ENCODE peak calls at places on chromosome 20, in four cellular contexts. B is stomach, F is HepG2, O is spleen. K is an unnamed sample.

GRCh38 chr20:54134445-54135220 is 39.2 kb downstream of the CYP24A1 start:
- DNase-seq in B (no peak), F (peak), O (no peak), K (peak)

GRCh38 chr20:46256293-46256692 is 52.0 kb downstream of the CDH22 start:
- DNase-seq in B (no peak), O (no peak), F (no peak), K (no peak)

GRCh38 chr20:11544029-11544678 is 373.5 kb upstream of the BTBD3 start:
- DNase-seq in O (no peak), F (peak), B (no peak), K (peak)

GRCh38 chr20:63908008-63908682 is 13.2 kb downstream of the DNAJC5 start:
- DNase-seq in B (peak), O (no peak), F (peak), K (no peak)

GRCh38 chr20:20710847-20711315 is 1.6 kb downstream of the RALGAPA2 start:
- DNase-seq in O (no peak), F (peak), B (peak), K (no peak)

GRCh38 chr20:8877294-8877693 is 191.6 kb upstream of the PLCB4 start:
- DNase-seq in B (no peak), O (no peak), F (no peak), K (no peak)

GRCh38 chr20:8654486-8654885 is 414.4 kb upstream of the PLCB4 start:
- DNase-seq in F (no peak), O (no peak), B (no peak), K (no peak)

GRCh38 chr20:44228465-44229258 is 18.1 kb upstream of the OSER1 start:
- DNase-seq in F (peak), B (no peak), O (no peak), K (no peak)

GRCh38 chr20:19885981-19886665 is 128.1 kb downstream of the RIN2 start:
- DNase-seq in O (no peak), F (peak), B (peak), K (no peak)

GRCh38 chr20:13852321-13852720 is 67.5 kb downstream of the NDUFAF5 start:
- DNase-seq in F (no peak), O (no peak), B (no peak), K (no peak)

GRCh38 chr20:60361761-60362410 is 403.7 kb downstream of the CDH26 start:
- DNase-seq in O (no peak), F (no peak), B (no peak), K (no peak)

GRCh38 chr20:60363698-60364097 is 405.5 kb downstream of the CDH26 start:
- DNase-seq in O (no peak), F (no peak), B (no peak), K (no peak)

GRCh38 chr20:60362531-60362930 is 404.3 kb downstream of the CDH26 start:
- DNase-seq in O (no peak), B (no peak), F (no peak), K (no peak)

GRCh38 chr20:60365063-60365640 is 406.9 kb downstream of the CDH26 start:
- DNase-seq in F (no peak), O (no peak), B (peak), K (no peak)

DNA sequence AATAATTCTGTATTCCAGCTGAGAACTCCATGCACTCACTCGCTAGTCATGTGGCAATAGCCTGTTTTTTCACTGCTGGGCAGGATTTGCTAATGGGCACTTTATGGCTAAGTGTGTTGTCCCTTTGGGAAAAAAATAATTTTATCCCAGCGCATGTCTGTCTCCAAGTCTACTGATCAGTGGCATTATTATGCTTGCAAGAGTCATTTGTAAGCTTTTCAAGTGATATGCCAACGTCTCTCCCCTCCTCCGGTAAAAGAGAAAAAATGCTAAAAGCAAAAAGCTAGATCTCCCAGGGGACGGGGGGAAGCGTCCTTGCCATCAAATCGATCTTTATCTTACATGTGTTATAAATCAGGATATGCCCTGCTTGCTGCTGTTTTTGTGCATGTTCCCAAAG is 407.7 kb downstream of the CDH26 start:
- DNase-seq in B (no peak), F (no peak), O (no peak), K (no peak)
- TF ChIP-seq POLR2AphosphoS5 in B (no peak), F (no peak), O (no peak), K (no peak)

GRCh38 chr20:3239867-3240775 is 1.1 kb upstream of the SLC4A11 start:
- DNase-seq in O (peak), B (no peak), F (no peak), K (no peak)

GRCh38 chr20:3237011-3237957 is 1.7 kb downstream of the SLC4A11 start:
- DNase-seq in B (no peak), F (no peak), O (no peak), K (no peak)

GRCh38 chr20:3239026-3239866 is at the start of gene SLC4A11:
- DNase-seq in F (peak), O (peak), B (peak), K (peak)

GRCh38 chr20:3238616-3239025 is 369 bp downstream of the SLC4A11 start:
- DNase-seq in F (no peak), B (peak), O (no peak), K (no peak)

DNA sequence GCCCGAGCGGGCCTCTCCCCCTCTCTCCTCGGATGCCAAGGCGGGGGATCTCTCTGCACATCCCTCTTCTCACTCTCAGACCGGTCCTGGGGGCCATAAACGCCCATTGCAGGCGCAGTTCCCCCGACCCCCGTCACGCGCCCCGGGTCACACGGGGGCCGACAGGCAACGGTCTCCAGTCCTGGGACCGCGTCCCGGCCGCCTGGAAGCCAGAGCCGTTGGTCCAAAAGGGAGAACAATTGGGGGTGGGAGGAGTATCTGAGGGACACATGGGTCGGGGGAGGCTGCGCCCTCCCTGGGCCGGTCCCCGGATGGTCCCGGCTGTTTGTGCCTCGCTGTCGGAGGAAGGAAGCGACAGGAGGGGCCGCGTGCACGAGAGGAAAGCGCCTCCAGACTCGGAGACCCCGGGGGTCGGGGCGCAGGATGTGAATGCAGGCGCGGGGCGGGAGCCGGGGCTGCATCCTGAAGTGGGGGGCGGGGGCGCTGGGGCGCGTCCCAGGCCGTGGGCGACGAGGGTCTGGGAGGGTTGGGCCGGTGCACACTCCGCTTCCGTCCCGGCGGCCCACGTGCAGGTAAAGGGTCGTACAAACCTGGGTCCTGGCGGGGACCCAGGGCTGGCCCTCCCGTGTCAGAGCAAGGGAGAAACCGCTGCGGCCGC is 903 bp downstream of the SLC4A11 start:
- DNase-seq in F (no peak), B (no peak), O (no peak), K (no peak)
- TF ChIP-seq CTCF in F (no peak), B (no peak), O (no peak), K (no peak)

DNA sequence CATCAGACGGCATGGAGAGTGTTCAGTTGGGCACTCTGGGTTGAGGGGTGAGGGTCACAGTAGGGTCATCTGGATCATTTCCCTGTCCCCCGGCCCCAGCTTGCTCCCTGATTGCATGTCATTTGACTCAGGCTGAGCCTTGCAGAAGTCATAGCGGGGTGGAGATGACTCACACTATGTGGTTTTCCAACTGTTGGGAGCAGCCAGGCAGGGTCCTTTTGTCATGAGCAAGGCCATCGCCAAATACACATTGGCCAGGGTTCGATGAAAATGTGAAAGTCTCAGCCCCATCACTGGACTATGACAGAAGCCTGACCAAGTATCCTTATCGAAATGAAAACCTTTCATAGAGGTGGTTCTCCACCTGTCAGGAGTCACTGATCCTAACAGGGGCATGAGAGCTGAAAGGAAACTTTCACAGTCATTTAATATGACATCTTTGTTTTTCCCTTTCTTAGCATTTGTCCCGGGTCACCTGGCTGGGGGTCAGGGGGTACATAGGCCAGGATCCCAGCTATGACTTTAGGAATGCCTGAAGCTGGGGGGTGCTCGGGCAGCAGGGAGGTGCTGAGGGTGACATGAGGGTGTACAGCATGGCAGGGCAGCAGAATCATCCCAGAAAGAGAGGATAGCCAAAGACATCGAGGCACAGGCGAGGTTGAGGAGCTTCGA is 70.2 kb upstream of the CD93 start:
- DNase-seq in B (peak), O (peak), F (peak), K (peak)
- TF ChIP-seq POLR2AphosphoS5 in B (no peak), O (no peak), F (no peak), K (peak)

DNA sequence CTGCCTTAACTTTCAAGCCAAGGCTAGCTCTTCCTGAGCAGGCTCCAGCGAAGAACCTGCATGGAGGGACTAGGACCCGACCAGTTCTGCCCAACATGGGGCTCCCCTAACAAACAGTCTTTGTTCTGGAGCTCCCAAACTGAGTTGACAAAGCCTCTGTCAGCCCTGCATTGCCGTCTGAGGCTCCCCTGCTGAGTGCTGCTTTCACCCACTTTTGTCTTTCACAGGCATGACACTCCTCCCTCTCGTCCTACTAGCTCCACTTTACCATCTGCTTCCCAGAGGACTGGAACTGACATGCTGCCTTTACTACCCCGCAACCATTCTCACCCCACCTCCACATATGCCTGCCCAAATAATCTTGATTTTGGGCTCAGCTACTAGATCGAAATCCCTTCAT is 45.1 kb upstream of the B4GALT5 start:
- DNase-seq in O (no peak), F (no peak), B (no peak), K (no peak)
- TF ChIP-seq CTCF in O (no peak), F (no peak), B (no peak), K (no peak)

DNA sequence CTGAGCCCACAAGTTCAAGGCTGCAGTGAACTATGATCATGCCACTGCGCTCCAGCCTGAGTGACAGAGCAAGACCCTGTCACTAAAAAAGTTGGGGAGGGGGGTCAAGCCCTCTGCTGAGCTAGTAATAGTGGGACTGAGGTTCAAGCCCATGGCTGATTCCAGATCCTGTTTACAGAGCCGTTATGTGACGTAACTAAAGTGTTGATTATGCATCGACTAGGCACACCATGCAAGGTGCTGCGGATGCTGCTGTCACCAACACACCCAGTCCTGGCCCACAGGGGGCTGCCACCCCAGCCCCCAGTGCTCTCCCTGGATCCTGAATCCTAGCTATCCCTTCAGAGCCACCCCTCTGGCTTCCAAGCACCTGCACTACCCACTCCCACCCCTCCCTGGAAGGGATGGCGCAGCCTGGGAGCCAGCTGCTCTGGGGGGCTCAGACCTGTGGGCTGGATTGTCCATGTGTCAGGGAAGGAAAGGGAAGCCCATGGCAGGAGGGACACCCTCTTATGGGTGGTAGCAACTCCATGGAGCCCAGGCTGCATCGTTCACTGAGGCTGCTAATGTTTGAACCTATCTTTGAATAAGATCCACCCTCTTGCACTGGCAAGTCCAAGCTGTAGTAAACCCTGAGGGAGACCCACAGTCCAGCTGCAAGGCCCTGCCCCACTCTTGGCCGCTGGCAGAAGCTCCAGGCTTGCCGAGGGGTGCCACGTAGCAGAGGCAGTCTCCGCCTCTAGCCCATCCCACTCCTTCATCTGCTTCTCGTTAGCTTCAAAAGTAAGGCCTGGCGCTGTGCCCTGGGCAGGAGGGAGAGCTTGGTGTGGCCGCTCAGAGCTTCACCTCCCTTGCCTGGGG is 95.0 kb downstream of the SNX5 start:
- DNase-seq in O (peak), F (peak), B (peak), K (peak)
- TF ChIP-seq POLR2AphosphoS5 in O (peak), F (peak), B (peak), K (peak)

GRCh38 chr20:7108929-7109328 is 341.4 kb downstream of the BMP2 start:
- DNase-seq in O (no peak), B (no peak), F (no peak), K (no peak)

DNA sequence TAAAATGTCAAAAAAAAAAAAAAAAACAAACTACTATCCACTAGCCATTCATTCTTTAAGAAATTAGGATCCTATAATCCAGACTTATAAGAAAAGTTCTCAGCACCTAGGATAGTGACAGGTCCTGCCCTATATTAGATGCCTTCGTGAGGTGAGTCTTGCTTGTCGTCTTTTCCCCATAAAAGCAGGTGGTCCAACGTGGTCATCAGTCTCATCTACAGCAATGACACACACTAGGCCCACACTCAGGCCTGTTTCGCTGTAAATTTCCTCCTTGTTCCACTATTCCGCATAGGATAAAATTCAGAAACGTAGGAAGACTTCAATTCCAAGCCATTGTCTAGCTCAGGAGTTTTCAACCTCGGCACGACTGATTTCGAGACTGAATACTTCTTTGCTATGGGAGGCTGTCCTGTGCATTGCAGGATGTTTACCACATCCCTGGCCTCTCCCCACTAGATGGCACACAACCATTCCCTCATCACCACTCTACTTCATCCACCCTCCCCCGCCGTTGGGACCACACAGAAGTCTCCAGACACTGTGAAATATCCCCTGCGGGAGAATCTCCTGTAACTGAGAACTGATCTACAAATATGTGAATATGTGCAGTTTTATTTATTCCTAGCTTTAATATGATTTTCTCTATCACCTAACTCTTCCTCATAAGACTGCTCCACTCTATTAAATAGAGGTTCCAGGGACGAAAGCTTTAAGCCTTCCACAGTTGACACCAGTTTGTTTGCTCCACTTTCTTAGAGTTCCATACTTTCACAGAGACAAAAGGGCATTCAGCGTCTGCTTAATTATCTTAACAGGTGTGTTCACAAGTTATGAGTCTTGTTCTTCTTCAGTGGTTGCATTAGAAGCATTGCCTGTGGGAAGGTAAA is 346.3 kb downstream of the BMP2 start:
- DNase-seq in B (peak), F (peak), O (no peak), K (no peak)
- TF ChIP-seq CTCF in B (peak), F (peak), O (no peak), K (no peak)

GRCh38 chr20:10342152-10342551 is 91.9 kb downstream of the MKKS start:
- DNase-seq in B (no peak), O (no peak), F (no peak), K (no peak)
- TF ChIP-seq POLR2AphosphoS5 in B (no peak), O (no peak), F (no peak), K (no peak)

DNA sequence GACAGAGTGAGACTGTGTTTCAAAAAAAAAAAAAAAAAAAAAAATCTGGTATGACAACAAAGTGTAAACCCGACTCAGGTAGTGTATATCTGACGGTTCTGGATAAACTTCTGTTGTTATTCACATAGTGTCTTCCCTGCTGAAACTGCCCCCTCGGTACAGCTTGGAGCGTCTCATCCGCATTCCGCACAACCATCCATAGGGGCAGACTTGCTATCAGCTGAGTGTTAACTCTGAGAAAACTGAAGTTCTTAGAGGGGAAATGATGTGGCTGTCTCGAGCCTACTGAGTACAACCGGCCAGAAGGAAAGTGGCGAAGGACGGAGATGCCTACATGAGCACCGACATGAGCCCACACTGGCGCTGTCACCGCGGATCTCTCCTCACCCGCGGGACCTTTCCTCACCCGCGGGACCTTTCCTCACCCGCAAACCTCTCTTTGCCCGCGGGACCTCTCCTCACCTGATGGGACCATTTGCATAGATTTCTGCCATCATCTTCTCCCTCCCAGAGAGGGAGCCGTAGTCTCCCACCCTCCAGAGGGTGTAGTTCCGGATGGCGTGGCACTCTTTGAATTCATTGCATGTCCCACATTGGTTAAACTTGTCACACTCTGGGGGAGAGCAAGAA is 9.8 kb downstream of the CTSZ start:
- DNase-seq in B (no peak), O (no peak), F (no peak), K (no peak)
- TF ChIP-seq CTCF in B (no peak), O (no peak), F (no peak), K (no peak)